ENCODE peak calls at places on chromosome 2, in ten cellular contexts. L, C, X, U, R, T, D, E, N and F are unnamed samples.
A peak's percentile ranks its signal among the peaks of the same experiment; 100 is the strongest.

GRCh38 chr2:28348921-28349320 is 43.7 kb upstream of the FOSL2 start:
- DNase-seq in R (no peak), D (no peak), N (no peak), X (no peak), L (no peak), C (no peak), U (no peak), T (no peak), E (no peak), F (no peak)

GRCh38 chr2:47344890-47345583 is 57.9 kb upstream of the MSH2 start:
- DNase-seq in D (peak; percentile 78), C (peak; percentile 99), T (peak; percentile 99), U (no peak), R (no peak), L (peak; percentile 99), E (peak; percentile 96), N (peak; percentile 63), X (no peak), F (no peak)

GRCh38 chr2:2581331-2582159 is 250.5 kb upstream of the MYT1L start:
- DNase-seq in U (no peak), L (no peak), E (no peak), D (no peak), N (no peak), T (no peak), R (no peak), X (no peak), C (peak; percentile 34), F (no peak)

GRCh38 chr2:186460465-186460864 is 25.6 kb upstream of the ZC3H15 start:
- DNase-seq in L (peak; percentile 26), E (no peak), D (peak; percentile 47), N (peak; percentile 23), R (no peak), C (no peak), U (no peak), T (peak; percentile 19), X (no peak), F (no peak)

GRCh38 chr2:207792244-207792785 is 22.6 kb upstream of the FZD5 start:
- DNase-seq in L (peak; percentile 88), U (peak; percentile 35), X (no peak), T (no peak), R (no peak), D (peak; percentile 82), E (peak; percentile 16), N (peak; percentile 72), C (peak; percentile 82), F (no peak)

GRCh38 chr2:62413116-62413663 is 92.8 kb downstream of the TMEM17 start:
- DNase-seq in R (no peak), C (no peak), U (no peak), L (no peak), E (no peak), X (no peak), N (no peak), D (no peak), T (no peak), F (no peak)

GRCh38 chr2:233816334-233816733 is 38.0 kb downstream of the HJURP start:
- DNase-seq in R (no peak), L (no peak), E (no peak), D (no peak), U (no peak), N (no peak), X (no peak), C (peak; percentile 6), T (peak; percentile 56), F (no peak)

GRCh38 chr2:88603146-88603545 is 24.1 kb downstream of the EIF2AK3 start:
- DNase-seq in U (no peak), R (no peak), C (no peak), D (peak; percentile 62), L (no peak), N (peak; percentile 56), E (no peak), X (no peak), T (no peak), F (no peak)

GRCh38 chr2:230953843-230954242 is 28.8 kb upstream of the GPR55 start:
- DNase-seq in L (no peak), D (no peak), E (no peak), X (no peak), U (no peak), T (no peak), C (no peak), N (no peak), R (no peak), F (no peak)

GRCh38 chr2:160104115-160104514 is 41.7 kb upstream of the PLA2R1 start:
- DNase-seq in T (no peak), D (no peak), L (no peak), X (no peak), R (no peak), N (no peak), C (no peak), E (no peak), U (no peak), F (no peak)

GRCh38 chr2:20423847-20424246 is 23.0 kb upstream of the RHOB start:
- DNase-seq in C (no peak), T (no peak), X (no peak), R (no peak), E (no peak), L (no peak), U (no peak), D (no peak), N (no peak), F (no peak)

GRCh38 chr2:194867328-194867727 is 789.7 kb upstream of the SLC39A10 start:
- DNase-seq in L (peak; percentile 7), C (no peak), D (peak; percentile 57), T (peak; percentile 7), X (no peak), N (peak; percentile 3), E (no peak), U (no peak), R (peak; percentile 2), F (no peak)

GRCh38 chr2:240912878-240913809 is 7.0 kb downstream of the CROCC2 start:
- DNase-seq in R (no peak), X (no peak), D (peak; percentile 70), U (no peak), N (peak; percentile 34), C (no peak), T (no peak), L (no peak), E (no peak), F (no peak)

GRCh38 chr2:175383286-175383685 is 201.8 kb upstream of the ATP5MC3 start:
- DNase-seq in U (no peak), D (no peak), N (no peak), T (no peak), X (no peak), R (no peak), E (no peak), C (no peak), L (no peak), F (no peak)

GRCh38 chr2:241035142-241035817 is 36.9 kb downstream of the SNED1 start:
- DNase-seq in C (peak; percentile 77), R (peak; percentile 67), N (no peak), L (no peak), T (no peak), E (peak; percentile 59), U (no peak), D (no peak), X (no peak), F (no peak)

GRCh38 chr2:47984041-47984440 is 77.7 kb upstream of the FBXO11 start:
- DNase-seq in C (no peak), T (no peak), D (no peak), U (peak; percentile 30), X (no peak), R (no peak), N (no peak), E (no peak), L (no peak), F (no peak)

GRCh38 chr2:31296641-31297287 is 62.8 kb downstream of the EHD3 start:
- DNase-seq in T (no peak), L (no peak), U (no peak), C (no peak), D (peak; percentile 36), R (no peak), N (peak; percentile 49), X (no peak), E (no peak), F (no peak)

GRCh38 chr2:29443086-29443485 is 327.9 kb downstream of the CLIP4 start:
- DNase-seq in R (no peak), E (no peak), D (no peak), C (no peak), T (no peak), U (no peak), L (no peak), X (no peak), N (no peak), F (no peak)

GRCh38 chr2:160425394-160425793 is 68.2 kb downstream of the RBMS1 start:
- DNase-seq in T (no peak), D (peak; percentile 76), N (peak; percentile 53), X (no peak), L (no peak), U (no peak), R (no peak), E (no peak), C (no peak), F (no peak)

GRCh38 chr2:80489718-80490117 is 185.2 kb upstream of the LRRTM1 start:
- DNase-seq in D (peak; percentile 88), E (no peak), N (peak; percentile 26), T (peak; percentile 55), X (no peak), R (no peak), U (peak; percentile 32), C (no peak), L (peak; percentile 4), F (no peak)

GRCh38 chr2:150296795-150297546 is 190.5 kb downstream of the RND3 start:
- DNase-seq in D (peak; percentile 82), E (no peak), R (no peak), U (peak; percentile 44), X (peak; percentile 9), N (peak; percentile 87), C (no peak), T (no peak), L (peak; percentile 22), F (no peak)